ENCODE peak calls at places on chromosomes 16 and 17, in four cellular contexts. N, A, E and D are unnamed samples.

GRCh38 chr17:50976951-50977472 is 110.9 kb upstream of the TOB1 start:
- DNase-seq in E (no peak), A (no peak), N (no peak), D (no peak)

GRCh38 chr17:63376949-63377348 is 69.2 kb downstream of the CYB561 start:
- DNase-seq in A (no peak), N (no peak), E (no peak), D (no peak)

GRCh38 chr16:63808730-63809129 is 1313.1 kb downstream of the CDH11 start:
- DNase-seq in E (no peak), A (no peak), N (no peak), D (no peak)

GRCh38 chr16:11032922-11033291 is 88.5 kb downstream of the CLEC16A start:
- DNase-seq in N (no peak), A (no peak), E (no peak), D (no peak)

GRCh38 chr17:15340966-15341365 is 431 bp downstream of the TEKT3 start:
- DNase-seq in E (no peak), N (no peak), A (peak), D (no peak)

GRCh38 chr16:80804451-80805383 is at the start of gene CDYL2:
- DNase-seq in A (peak), N (no peak), E (no peak), D (no peak)

GRCh38 chr17:79831367-79832210 is 7.7 kb downstream of the CBX4 start:
- DNase-seq in N (no peak), A (peak), E (peak), D (no peak)

GRCh38 chr16:87240211-87241134 is 76.7 kb downstream of the C16orf95 start:
- DNase-seq in N (no peak), A (peak), E (no peak), D (no peak)

GRCh38 chr17:30173649-30174048 is 57.0 kb downstream of the NSRP1 start:
- DNase-seq in E (no peak), N (peak), A (no peak), D (no peak)

GRCh38 chr17:32757963-32758362 is 119.0 kb downstream of the MYO1D start:
- DNase-seq in N (no peak), A (no peak), E (no peak), D (no peak)

GRCh38 chr16:89410794-89411309 is 79.5 kb downstream of the ANKRD11 start:
- DNase-seq in A (peak), E (peak), N (no peak), D (no peak)

GRCh38 chr16:71961066-71962039 is 38.8 kb downstream of the PKD1L3 start:
- DNase-seq in A (peak), N (peak), E (peak), D (peak)

GRCh38 chr17:550041-550398 is 164.6 kb downstream of the VPS53 start:
- DNase-seq in A (no peak), E (no peak), N (no peak), D (no peak)

GRCh38 chr17:14792751-14793150 is 472.4 kb downstream of the PMP22 start:
- DNase-seq in N (no peak), E (no peak), A (no peak), D (no peak)

GRCh38 chr17:76539631-76540271 is at the start of gene PRCD:
- DNase-seq in N (no peak), A (peak), E (no peak), D (no peak)

GRCh38 chr17:9512323-9513168 is 63.1 kb downstream of the STX8 start:
- DNase-seq in A (no peak), N (no peak), E (no peak), D (no peak)

GRCh38 chr17:13140750-13141149 is 122.9 kb upstream of the ELAC2 start:
- DNase-seq in E (no peak), N (no peak), A (no peak), D (no peak)

GRCh38 chr16:85046957-85047866 is 19.6 kb downstream of the KIAA0513 start:
- DNase-seq in E (no peak), A (no peak), N (no peak), D (no peak)

GRCh38 chr17:76331083-76331482 is 22.6 kb downstream of the PRPSAP1 start:
- DNase-seq in N (no peak), A (no peak), E (no peak), D (no peak)

GRCh38 chr17:13001991-13002615 is 15.7 kb downstream of the ELAC2 start:
- DNase-seq in E (no peak), N (no peak), A (no peak), D (no peak)

GRCh38 chr17:18974407-18975149 is 22.6 kb downstream of the SLC5A10 start:
- DNase-seq in A (no peak), E (no peak), N (no peak), D (no peak)

GRCh38 chr17:16052486-16052885 is 52.9 kb downstream of the TTC19 start:
- DNase-seq in N (no peak), A (no peak), E (no peak), D (no peak)

GRCh38 chr16:4924593-4925378 is 12.2 kb downstream of the PPL start:
- DNase-seq in A (peak), N (no peak), E (peak), D (no peak)

GRCh38 chr16:1572664-1573063 is 39.2 kb downstream of the TMEM204 start:
- DNase-seq in N (no peak), E (no peak), A (no peak), D (no peak)

GRCh38 chr16:79707867-79708266 is 107.3 kb upstream of the MAF start:
- DNase-seq in A (no peak), E (no peak), N (no peak), D (no peak)

GRCh38 chr16:56793504-56793903 is 63.6 kb downstream of the NUP93 start:
- DNase-seq in A (no peak), E (peak), N (no peak), D (no peak)

GRCh38 chr16:23803591-23804123 is 32.1 kb upstream of the PRKCB start:
- DNase-seq in N (no peak), E (peak), A (peak), D (peak)

GRCh38 chr17:73401911-73402310 is 90.1 kb upstream of the CDC42EP4 start:
- DNase-seq in N (no peak), E (peak), A (peak), D (no peak)

GRCh38 chr17:71423871-71424546 is 696.8 kb upstream of the SOX9 start:
- DNase-seq in E (no peak), N (no peak), A (no peak), D (no peak)

GRCh38 chr16:628321-629061 is 2.3 kb upstream of the WFIKKN1 start:
- DNase-seq in N (no peak), E (no peak), A (no peak), D (no peak)

GRCh38 chr16:83840060-83840617 is 32.4 kb downstream of the HSBP1 start:
- DNase-seq in A (no peak), E (no peak), N (no peak), D (no peak)

GRCh38 chr16:728131-728889 is 1.4 kb downstream of the HAGHL start:
- DNase-seq in E (no peak), N (no peak), A (peak), D (peak)

GRCh38 chr16:23182206-23182674 is 305 bp upstream of the SCNN1G start:
- DNase-seq in A (peak), N (peak), E (peak), D (peak)

GRCh38 chr17:20116683-20117309 is 107.6 kb downstream of the SPECC1 start:
- DNase-seq in A (peak), N (no peak), E (peak), D (peak)

GRCh38 chr16:50696575-50697420 is 3.4 kb downstream of the NOD2 start:
- DNase-seq in E (peak), N (peak), A (no peak), D (peak)

GRCh38 chr16:3716831-3717234 is 491 bp downstream of the TRAP1 start:
- DNase-seq in E (no peak), A (peak), N (no peak), D (no peak)

GRCh38 chr16:54493594-54493993 is 207.0 kb upstream of the IRX3 start:
- DNase-seq in A (no peak), N (no peak), E (no peak), D (no peak)

GRCh38 chr16:88561485-88562369 is 8.5 kb upstream of the ZC3H18 start:
- DNase-seq in E (no peak), A (peak), N (no peak), D (peak)

GRCh38 chr16:76668207-76668725 is 391.1 kb downstream of the CNTNAP4 start:
- DNase-seq in A (no peak), E (peak), N (no peak), D (no peak)

DNA sequence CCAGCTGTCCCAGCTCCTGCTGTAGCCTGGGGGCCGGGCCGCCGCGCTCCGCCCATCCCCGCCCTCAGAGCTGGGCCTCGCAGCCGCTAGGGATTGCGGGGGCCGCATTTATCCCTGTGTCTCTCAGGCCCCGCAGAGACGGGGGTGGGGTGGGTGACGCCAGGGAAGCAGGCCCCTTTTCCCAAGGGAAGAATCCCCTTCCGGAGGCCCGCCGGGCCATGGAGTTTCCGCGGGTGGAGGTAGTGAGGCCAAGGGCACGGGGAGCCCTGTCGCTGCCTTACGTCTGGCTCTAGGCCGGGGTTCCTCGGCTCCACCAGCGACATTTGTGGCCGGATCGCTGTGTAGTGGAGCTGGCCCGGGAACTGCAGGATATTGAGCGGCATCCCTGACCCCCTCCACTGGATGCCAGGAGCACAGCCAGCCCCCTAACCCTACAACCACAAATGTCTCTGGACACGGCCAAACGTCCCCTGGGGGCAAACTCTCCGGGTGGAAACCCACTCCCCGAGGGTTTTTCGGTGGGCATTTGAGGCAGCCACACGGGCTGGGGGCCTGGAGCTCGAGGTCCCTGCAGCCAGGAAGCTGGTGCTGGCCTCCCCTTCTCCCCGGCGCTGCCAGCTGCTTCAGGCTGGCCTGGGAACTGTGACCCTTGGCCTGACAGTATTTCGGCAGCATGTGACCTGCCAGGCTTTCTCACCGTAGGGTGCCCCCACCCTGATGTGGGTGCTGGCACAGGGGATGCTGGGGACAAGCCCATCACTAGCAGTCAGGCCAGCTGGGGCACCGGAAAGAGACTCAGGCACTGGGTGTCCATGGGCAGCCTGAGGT is 12.0 kb upstream of the CD300A start:
- DNase-seq in E (peak), A (no peak), N (no peak), D (no peak)
- H3K4me3 ChIP-seq in E (peak), A (peak), N (peak), D (peak)

GRCh38 chr16:65441501-65441900 is 319.6 kb upstream of the CDH11 start:
- DNase-seq in N (no peak), E (no peak), A (no peak), D (no peak)
- TF ChIP-seq GABPA in N (no peak), E (no peak), A (no peak), D (no peak)

DNA sequence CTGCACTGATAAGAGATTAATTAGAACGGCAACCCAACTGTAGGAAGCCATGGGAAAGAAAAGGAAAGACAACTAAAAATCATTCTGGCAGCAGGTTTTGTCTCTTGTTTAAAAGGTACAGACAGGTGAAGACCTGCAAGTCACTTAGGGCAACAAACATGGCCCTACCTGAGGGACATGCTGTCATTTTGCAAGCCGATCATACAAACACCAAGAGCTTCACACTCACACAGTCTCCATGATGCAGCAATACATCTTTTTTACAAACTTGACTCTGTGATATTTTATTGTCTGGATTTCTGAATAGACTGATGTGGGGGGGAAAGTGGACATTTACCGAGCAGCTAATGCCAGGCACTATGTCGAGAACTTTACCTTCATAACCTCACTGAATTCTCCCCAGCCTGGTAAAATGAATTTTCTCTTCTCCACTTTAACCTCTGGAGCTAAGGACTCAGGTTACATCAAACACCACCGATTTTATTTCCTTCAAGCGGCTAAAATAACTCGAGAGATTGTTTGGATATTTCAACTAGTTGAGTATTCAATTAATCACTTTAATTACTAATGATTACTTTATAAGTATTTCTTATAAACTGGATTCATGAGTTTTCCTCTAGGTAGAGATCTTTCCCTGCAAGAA is 101.6 kb downstream of the PARN start:
- DNase-seq in A (no peak), E (no peak), N (no peak), D (no peak)
- H3K4me3 ChIP-seq in A (no peak), E (peak), N (no peak), D (no peak)

DNA sequence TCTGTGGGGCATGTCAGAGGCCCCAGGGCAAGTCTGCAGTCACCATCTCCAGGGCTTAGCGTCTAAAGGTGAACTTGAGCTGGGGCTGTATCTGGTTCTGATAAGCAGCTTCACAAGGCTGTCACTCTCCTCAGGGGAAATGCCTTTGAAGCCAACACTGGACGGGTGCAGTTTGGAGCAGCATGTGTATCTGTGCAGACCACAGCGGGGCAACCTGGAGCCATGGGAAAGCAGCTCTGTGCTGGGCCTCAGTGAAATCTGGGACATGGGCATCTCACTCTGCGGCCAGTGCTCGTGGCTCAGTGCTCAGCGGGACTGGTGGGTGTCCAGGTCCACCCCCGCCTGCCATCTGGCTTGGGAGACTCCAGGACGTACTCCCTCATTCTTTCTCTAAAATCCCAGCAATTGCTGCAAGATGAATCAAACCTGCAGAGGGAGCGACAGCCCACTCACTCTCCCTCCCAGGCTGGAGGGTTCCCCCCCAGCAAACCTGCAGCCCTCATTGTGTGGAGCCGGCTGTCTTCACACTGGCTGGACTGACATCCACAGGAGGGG is 63.5 kb downstream of the PRMT7 start:
- DNase-seq in A (no peak), N (no peak), E (no peak), D (no peak)
- TF ChIP-seq GABPA in A (no peak), N (no peak), E (no peak), D (no peak)

DNA sequence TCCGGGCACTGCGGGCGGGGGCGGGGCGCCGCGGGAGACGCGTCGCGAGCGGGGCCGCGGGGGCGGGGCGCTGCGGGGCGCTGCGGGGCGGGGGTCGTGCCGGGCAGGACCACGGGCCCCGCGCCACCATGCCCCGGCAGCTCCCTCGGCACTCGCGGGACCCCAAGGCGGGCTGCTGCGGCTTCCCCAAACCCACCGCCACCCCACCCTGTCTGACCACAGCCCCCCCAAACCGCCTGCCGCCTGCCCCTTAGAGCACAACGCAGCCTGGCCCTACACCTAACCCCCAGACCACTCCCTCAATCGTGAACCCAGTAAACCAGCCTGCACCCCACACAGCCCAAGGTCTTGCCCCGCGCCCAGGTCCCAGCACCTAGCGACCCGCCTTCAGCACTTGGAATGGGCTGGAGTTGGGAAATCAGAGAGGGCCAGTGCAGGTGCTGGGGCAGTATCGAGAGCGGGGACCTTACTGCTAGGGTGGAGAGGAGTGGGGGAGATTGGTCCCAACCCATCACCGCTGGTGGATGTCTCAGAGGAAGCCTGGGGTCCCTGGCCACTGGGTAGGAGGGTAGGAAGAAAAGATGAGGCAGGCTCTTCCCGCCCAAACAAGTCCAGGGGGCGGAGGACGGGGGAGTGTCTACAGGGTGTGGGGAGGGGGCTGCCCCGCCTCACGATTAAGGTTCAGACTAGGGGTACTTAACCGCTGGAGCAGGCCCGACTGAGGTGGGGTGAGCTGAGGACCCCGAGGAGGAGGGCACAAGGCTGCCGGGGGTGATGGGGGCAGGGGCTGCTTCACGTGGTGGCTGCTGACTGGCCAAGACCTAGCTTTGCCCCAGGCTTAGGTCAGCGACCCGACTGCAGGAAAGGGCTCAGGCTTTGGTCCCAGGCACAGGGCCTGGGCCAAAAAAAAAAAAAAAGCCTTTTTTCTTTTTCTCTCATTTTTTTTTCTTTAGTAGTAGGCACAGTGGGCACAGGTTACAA is 539 bp upstream of the VAMP2 start:
- DNase-seq in A (peak), N (no peak), E (no peak), D (no peak)
- H3K4me3 ChIP-seq in A (peak), N (peak), E (peak), D (peak)

GRCh38 chr17:58997756-58998553 is 108.7 kb downstream of the TRIM37 start:
- DNase-seq in E (no peak), A (no peak), N (no peak), D (no peak)
- TF ChIP-seq GABPA in E (no peak), A (no peak), N (no peak), D (no peak)